ENCODE peak calls at places on chromosomes 5 and 9, in seven cellular contexts. One of them, this sample, is unnamed. For H3K36me3 and H3K4me1, the result is how much of the 10 kb centered on the place peaks cover.

GRCh38 chr9:132546148-132547051 is 36.0 kb upstream of the BARHL1 start:
- DNase-seq in right atrium auricular region: no peak
- DNase-seq in mucosa of descending colon: peak
- DNase-seq in neural progenitor cell: peak
- DNase-seq in tibial artery: no peak
- DNase-seq in cardiac muscle cell: peak
- DNase-seq in upper lobe of right lung: no peak
- DNase-seq in this sample: peak

GRCh38 chr9:129630967-129631672 is 5.2 kb downstream of the NTMT1 start:
- DNase-seq in tibial artery: no peak
- DNase-seq in right atrium auricular region: no peak
- DNase-seq in mucosa of descending colon: no peak
- DNase-seq in neural progenitor cell: no peak
- DNase-seq in upper lobe of right lung: no peak
- DNase-seq in cardiac muscle cell: no peak
- DNase-seq in this sample: no peak

GRCh38 chr9:115642285-115642684 is 511.3 kb upstream of the PAPPA start:
- DNase-seq in right atrium auricular region: no peak
- DNase-seq in tibial artery: no peak
- DNase-seq in upper lobe of right lung: no peak
- DNase-seq in cardiac muscle cell: no peak
- DNase-seq in neural progenitor cell: no peak
- DNase-seq in mucosa of descending colon: no peak
- DNase-seq in this sample: no peak

GRCh38 chr9:2771661-2772060 is 54.4 kb downstream of the KCNV2 start:
- DNase-seq in cardiac muscle cell: no peak
- DNase-seq in mucosa of descending colon: no peak
- DNase-seq in tibial artery: no peak
- DNase-seq in neural progenitor cell: no peak
- DNase-seq in upper lobe of right lung: no peak
- DNase-seq in right atrium auricular region: no peak
- DNase-seq in this sample: no peak

GRCh38 chr9:123828449-123828848 is 101.5 kb downstream of the DENND1A start:
- DNase-seq in mucosa of descending colon: no peak
- DNase-seq in right atrium auricular region: no peak
- DNase-seq in neural progenitor cell: no peak
- DNase-seq in cardiac muscle cell: no peak
- DNase-seq in tibial artery: no peak
- DNase-seq in upper lobe of right lung: no peak
- DNase-seq in this sample: no peak

GRCh38 chr9:91949946-91950664 is at the start of gene ROR2:
- DNase-seq in tibial artery: peak
- DNase-seq in mucosa of descending colon: peak
- DNase-seq in right atrium auricular region: peak
- DNase-seq in cardiac muscle cell: peak
- DNase-seq in upper lobe of right lung: peak
- DNase-seq in neural progenitor cell: peak
- DNase-seq in this sample: peak

GRCh38 chr5:178356459-178356872 is 123.9 kb upstream of the PHYKPL start:
- DNase-seq in cardiac muscle cell: no peak
- DNase-seq in neural progenitor cell: peak
- DNase-seq in right atrium auricular region: no peak
- DNase-seq in tibial artery: no peak
- DNase-seq in upper lobe of right lung: no peak
- DNase-seq in mucosa of descending colon: no peak
- DNase-seq in this sample: no peak

GRCh38 chr9:116387934-116388714 is 234.5 kb downstream of the PAPPA start:
- DNase-seq in tibial artery: no peak
- DNase-seq in mucosa of descending colon: no peak
- DNase-seq in right atrium auricular region: no peak
- DNase-seq in neural progenitor cell: no peak
- DNase-seq in cardiac muscle cell: no peak
- DNase-seq in upper lobe of right lung: no peak
- DNase-seq in this sample: no peak

GRCh38 chr5:77840930-77841329 is 64.8 kb upstream of the TBCA start:
- DNase-seq in right atrium auricular region: no peak
- DNase-seq in mucosa of descending colon: no peak
- DNase-seq in upper lobe of right lung: no peak
- DNase-seq in tibial artery: no peak
- DNase-seq in cardiac muscle cell: no peak
- DNase-seq in neural progenitor cell: no peak
- DNase-seq in this sample: no peak

GRCh38 chr5:32042571-32042970 is 131.5 kb downstream of the GOLPH3 start:
- DNase-seq in neural progenitor cell: peak
- DNase-seq in mucosa of descending colon: no peak
- DNase-seq in tibial artery: no peak
- DNase-seq in cardiac muscle cell: no peak
- DNase-seq in right atrium auricular region: no peak
- DNase-seq in upper lobe of right lung: no peak
- DNase-seq in this sample: no peak

GRCh38 chr5:42168091-42168670 is 243.1 kb downstream of the FBXO4 start:
- DNase-seq in neural progenitor cell: no peak
- DNase-seq in upper lobe of right lung: no peak
- DNase-seq in mucosa of descending colon: no peak
- DNase-seq in cardiac muscle cell: no peak
- DNase-seq in right atrium auricular region: no peak
- DNase-seq in tibial artery: no peak
- DNase-seq in this sample: no peak

GRCh38 chr5:61327761-61328753 is 4.0 kb upstream of the ZSWIM6 start:
- DNase-seq in right atrium auricular region: no peak
- DNase-seq in neural progenitor cell: no peak
- DNase-seq in tibial artery: no peak
- DNase-seq in mucosa of descending colon: no peak
- DNase-seq in upper lobe of right lung: no peak
- DNase-seq in cardiac muscle cell: peak
- DNase-seq in this sample: no peak

GRCh38 chr9:116007824-116008223 is 145.8 kb upstream of the PAPPA start:
- DNase-seq in tibial artery: no peak
- DNase-seq in right atrium auricular region: no peak
- DNase-seq in cardiac muscle cell: no peak
- DNase-seq in neural progenitor cell: no peak
- DNase-seq in mucosa of descending colon: no peak
- DNase-seq in upper lobe of right lung: no peak
- DNase-seq in this sample: no peak

GRCh38 chr5:74595143-74595915 is 45.2 kb downstream of the ENC1 start:
- DNase-seq in tibial artery: no peak
- DNase-seq in mucosa of descending colon: no peak
- DNase-seq in cardiac muscle cell: peak
- DNase-seq in neural progenitor cell: no peak
- DNase-seq in upper lobe of right lung: no peak
- DNase-seq in right atrium auricular region: no peak
- DNase-seq in this sample: no peak

GRCh38 chr9:109652971-109653370 is 127.0 kb upstream of the PALM2AKAP2 start:
- DNase-seq in tibial artery: no peak
- DNase-seq in mucosa of descending colon: no peak
- DNase-seq in upper lobe of right lung: no peak
- DNase-seq in right atrium auricular region: no peak
- DNase-seq in cardiac muscle cell: peak
- DNase-seq in neural progenitor cell: peak
- DNase-seq in this sample: no peak

GRCh38 chr5:93590511-93590910 is 7.5 kb downstream of the NR2F1 start:
- DNase-seq in tibial artery: no peak
- DNase-seq in neural progenitor cell: no peak
- DNase-seq in mucosa of descending colon: no peak
- DNase-seq in right atrium auricular region: no peak
- DNase-seq in upper lobe of right lung: no peak
- DNase-seq in cardiac muscle cell: peak
- DNase-seq in this sample: no peak

GRCh38 chr5:68711311-68712200 is 382.3 kb upstream of the SLC30A5 start:
- DNase-seq in tibial artery: no peak
- DNase-seq in right atrium auricular region: no peak
- DNase-seq in mucosa of descending colon: no peak
- DNase-seq in upper lobe of right lung: no peak
- DNase-seq in cardiac muscle cell: no peak
- DNase-seq in neural progenitor cell: no peak
- DNase-seq in this sample: no peak

GRCh38 chr5:77321793-77322394 is 111.4 kb downstream of the PDE8B start:
- DNase-seq in upper lobe of right lung: no peak
- DNase-seq in right atrium auricular region: no peak
- DNase-seq in mucosa of descending colon: no peak
- DNase-seq in neural progenitor cell: peak
- DNase-seq in tibial artery: no peak
- DNase-seq in cardiac muscle cell: no peak
- DNase-seq in this sample: no peak

GRCh38 chr5:139663207-139663606 is 15.1 kb downstream of the CXXC5 start:
- DNase-seq in neural progenitor cell: no peak
- DNase-seq in upper lobe of right lung: no peak
- DNase-seq in mucosa of descending colon: no peak
- DNase-seq in right atrium auricular region: no peak
- DNase-seq in tibial artery: no peak
- DNase-seq in cardiac muscle cell: no peak
- DNase-seq in this sample: no peak

GRCh38 chr9:8653855-8654254 is 854.3 kb upstream of the DMAC1 start:
- DNase-seq in tibial artery: no peak
- DNase-seq in mucosa of descending colon: no peak
- DNase-seq in right atrium auricular region: no peak
- DNase-seq in cardiac muscle cell: peak
- DNase-seq in neural progenitor cell: no peak
- DNase-seq in upper lobe of right lung: no peak
- DNase-seq in this sample: no peak

GRCh38 chr5:88729476-88730182 is 153.4 kb downstream of the MEF2C start:
- DNase-seq in right atrium auricular region: peak
- DNase-seq in cardiac muscle cell: peak
- DNase-seq in neural progenitor cell: peak
- DNase-seq in tibial artery: peak
- DNase-seq in upper lobe of right lung: no peak
- DNase-seq in mucosa of descending colon: peak
- DNase-seq in this sample: peak

GRCh38 chr9:3708751-3709150 is 182.9 kb upstream of the RFX3 start:
- DNase-seq in neural progenitor cell: no peak
- DNase-seq in right atrium auricular region: no peak
- DNase-seq in cardiac muscle cell: peak
- DNase-seq in tibial artery: no peak
- DNase-seq in mucosa of descending colon: no peak
- DNase-seq in upper lobe of right lung: no peak
- DNase-seq in this sample: no peak

GRCh38 chr9:130696996-130697395 is 3.4 kb downstream of the EXOSC2 start:
- DNase-seq in cardiac muscle cell: no peak
- DNase-seq in mucosa of descending colon: no peak
- DNase-seq in neural progenitor cell: no peak
- DNase-seq in tibial artery: no peak
- DNase-seq in right atrium auricular region: no peak
- DNase-seq in upper lobe of right lung: no peak
- DNase-seq in this sample: no peak
- H3K36me3 ChIP-seq in cardiac muscle cell: under half
- H3K36me3 ChIP-seq in mucosa of descending colon: under half
- H3K36me3 ChIP-seq in neural progenitor cell: under half
- H3K36me3 ChIP-seq in tibial artery: half or more
- H3K36me3 ChIP-seq in right atrium auricular region: under half
- H3K36me3 ChIP-seq in upper lobe of right lung: half or more
- H3K36me3 ChIP-seq in this sample: under half

GRCh38 chr5:72305194-72306142 is 14.6 kb downstream of the MRPS27 start:
- DNase-seq in neural progenitor cell: peak
- DNase-seq in mucosa of descending colon: no peak
- DNase-seq in tibial artery: no peak
- DNase-seq in upper lobe of right lung: no peak
- DNase-seq in cardiac muscle cell: no peak
- DNase-seq in right atrium auricular region: no peak
- DNase-seq in this sample: no peak
- H3K4me1 ChIP-seq in neural progenitor cell: under half
- H3K4me1 ChIP-seq in mucosa of descending colon: under half
- H3K4me1 ChIP-seq in tibial artery: under half
- H3K4me1 ChIP-seq in upper lobe of right lung: under half
- H3K4me1 ChIP-seq in cardiac muscle cell: under half
- H3K4me1 ChIP-seq in right atrium auricular region: under half
- H3K4me1 ChIP-seq in this sample: under half

GRCh38 chr5:3512291-3512690 is 83.3 kb upstream of the IRX1 start:
- DNase-seq in upper lobe of right lung: no peak
- DNase-seq in right atrium auricular region: no peak
- DNase-seq in cardiac muscle cell: no peak
- DNase-seq in mucosa of descending colon: no peak
- DNase-seq in neural progenitor cell: no peak
- DNase-seq in tibial artery: no peak
- DNase-seq in this sample: no peak

GRCh38 chr5:3510642-3511041 is 85.0 kb upstream of the IRX1 start:
- DNase-seq in tibial artery: no peak
- DNase-seq in neural progenitor cell: no peak
- DNase-seq in mucosa of descending colon: no peak
- DNase-seq in cardiac muscle cell: no peak
- DNase-seq in right atrium auricular region: no peak
- DNase-seq in upper lobe of right lung: no peak
- DNase-seq in this sample: no peak

GRCh38 chr5:3511774-3512173 is 83.9 kb upstream of the IRX1 start:
- DNase-seq in cardiac muscle cell: no peak
- DNase-seq in upper lobe of right lung: no peak
- DNase-seq in right atrium auricular region: no peak
- DNase-seq in tibial artery: no peak
- DNase-seq in mucosa of descending colon: no peak
- DNase-seq in neural progenitor cell: no peak
- DNase-seq in this sample: no peak

DNA sequence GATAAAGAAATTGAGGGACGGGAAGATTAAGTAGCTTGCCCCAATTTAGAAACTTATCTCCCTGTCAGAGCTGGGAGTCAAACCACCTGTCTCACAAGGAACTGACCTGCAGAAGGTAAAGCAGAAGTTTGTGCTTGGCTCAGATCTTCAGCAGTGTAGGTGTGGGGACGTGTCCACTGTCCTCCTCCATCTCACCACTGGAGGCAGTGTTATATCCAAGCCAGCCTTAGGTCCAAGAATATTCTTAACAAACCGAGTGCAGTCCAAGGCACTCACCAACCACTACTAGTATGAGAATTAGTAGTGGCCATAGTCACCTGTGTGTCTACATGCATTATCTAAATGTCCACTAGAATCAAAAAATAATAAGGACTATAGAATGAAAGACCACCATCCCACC is 86.3 kb upstream of the IRX1 start:
- DNase-seq in cardiac muscle cell: no peak
- DNase-seq in right atrium auricular region: no peak
- DNase-seq in mucosa of descending colon: no peak
- DNase-seq in tibial artery: no peak
- DNase-seq in upper lobe of right lung: no peak
- DNase-seq in neural progenitor cell: no peak
- DNase-seq in this sample: no peak
- TF ChIP-seq CTCF in cardiac muscle cell: no peak
- TF ChIP-seq CTCF in right atrium auricular region: peak
- TF ChIP-seq CTCF in mucosa of descending colon: no peak
- TF ChIP-seq CTCF in tibial artery: no peak
- TF ChIP-seq CTCF in upper lobe of right lung: peak
- TF ChIP-seq CTCF in neural progenitor cell: peak
- TF ChIP-seq CTCF in this sample: no peak

GRCh38 chr5:83554686-83555085 is 83.1 kb downstream of the VCAN start:
- DNase-seq in mucosa of descending colon: no peak
- DNase-seq in right atrium auricular region: no peak
- DNase-seq in upper lobe of right lung: no peak
- DNase-seq in cardiac muscle cell: no peak
- DNase-seq in neural progenitor cell: no peak
- DNase-seq in tibial artery: no peak
- DNase-seq in this sample: no peak

GRCh38 chr5:83556190-83556589 is 84.6 kb downstream of the VCAN start:
- DNase-seq in upper lobe of right lung: no peak
- DNase-seq in mucosa of descending colon: no peak
- DNase-seq in cardiac muscle cell: no peak
- DNase-seq in tibial artery: no peak
- DNase-seq in neural progenitor cell: no peak
- DNase-seq in right atrium auricular region: no peak
- DNase-seq in this sample: no peak

GRCh38 chr5:83553000-83553486 is 81.5 kb downstream of the VCAN start:
- DNase-seq in upper lobe of right lung: no peak
- DNase-seq in mucosa of descending colon: peak
- DNase-seq in cardiac muscle cell: peak
- DNase-seq in right atrium auricular region: peak
- DNase-seq in neural progenitor cell: no peak
- DNase-seq in tibial artery: peak
- DNase-seq in this sample: peak

GRCh38 chr5:83554133-83554532 is 82.6 kb downstream of the VCAN start:
- DNase-seq in neural progenitor cell: no peak
- DNase-seq in right atrium auricular region: no peak
- DNase-seq in cardiac muscle cell: no peak
- DNase-seq in mucosa of descending colon: no peak
- DNase-seq in upper lobe of right lung: no peak
- DNase-seq in tibial artery: no peak
- DNase-seq in this sample: no peak

GRCh38 chr5:83555263-83555662 is 83.7 kb downstream of the VCAN start:
- DNase-seq in tibial artery: no peak
- DNase-seq in right atrium auricular region: no peak
- DNase-seq in neural progenitor cell: no peak
- DNase-seq in cardiac muscle cell: no peak
- DNase-seq in upper lobe of right lung: no peak
- DNase-seq in mucosa of descending colon: no peak
- DNase-seq in this sample: no peak
- H3K36me3 ChIP-seq in tibial artery: under half
- H3K36me3 ChIP-seq in right atrium auricular region: under half
- H3K36me3 ChIP-seq in neural progenitor cell: under half
- H3K36me3 ChIP-seq in cardiac muscle cell: half or more
- H3K36me3 ChIP-seq in upper lobe of right lung: under half
- H3K36me3 ChIP-seq in mucosa of descending colon: under half
- H3K36me3 ChIP-seq in this sample: under half

This sample was measured in psoas muscle.